ENCODE peak calls at places on chromosomes 13 and 19, in nine cellular contexts. W is stimulated activated CD8-positive, alpha-beta memory T cell treated with anti-CD3 and anti-CD28 coated beads, Interleukin-4, amount 100 ng/mL, for 1 hour; K is stimulated activated CD4-positive, alpha-beta T cell treated with anti-CD3 and anti-CD28 coated beads, Interleukin-4, amount 100 ng/mL, for 48 hours; V is amygdala; N is upper lobe of right lung; L is tibial artery; M is hypothalamus; Q is fibroblast of lung; B is cardiac muscle cell. Y is an unnamed sample.

GRCh38 chr19:1189419-1189818 is 15.4 kb upstream of the SBNO2 start:
- DNase-seq in K (peak), L (no peak), N (no peak), M (no peak), V (no peak), B (no peak), W (no peak), Q (peak), Y (no peak)

GRCh38 chr13:95833713-95834112 is 156.8 kb downstream of the DNAJC3 start:
- DNase-seq in N (no peak), K (no peak), L (no peak), M (no peak), B (no peak), V (no peak), W (no peak), Q (peak), Y (no peak)

GRCh38 chr13:20525144-20525600 is 485 bp downstream of the CRYL1 start:
- DNase-seq in N (peak), M (peak), V (peak), L (peak), W (no peak), K (peak), B (peak), Q (peak), Y (peak)

GRCh38 chr13:19181021-19181620 is 503 bp downstream of the TUBA3C start:
- DNase-seq in B (no peak), W (no peak), Q (no peak), N (no peak), M (no peak), K (no peak), V (no peak), L (no peak), Y (peak)

GRCh38 chr19:5141926-5142724 is 173.2 kb downstream of the KDM4B start:
- DNase-seq in L (no peak), N (no peak), M (no peak), Q (no peak), B (no peak), W (no peak), K (no peak), V (no peak), Y (no peak)

GRCh38 chr13:24650157-24650556 is 30.1 kb upstream of the ATP12A start:
- DNase-seq in V (no peak), N (no peak), W (no peak), M (no peak), Q (peak), B (no peak), K (no peak), L (no peak), Y (no peak)

GRCh38 chr19:37669336-37669963 is 14.2 kb upstream of the ZFP30 start:
- DNase-seq in W (no peak), M (no peak), B (no peak), K (no peak), Q (peak), V (no peak), N (no peak), L (no peak), Y (no peak)

GRCh38 chr19:1955171-1956142 is 14.5 kb downstream of the CSNK1G2 start:
- DNase-seq in B (no peak), L (no peak), Q (no peak), K (no peak), V (no peak), M (no peak), W (no peak), N (no peak), Y (no peak)

GRCh38 chr19:21202865-21203494 is 61.1 kb downstream of the ZNF431 start:
- DNase-seq in N (no peak), M (no peak), V (peak), L (no peak), K (no peak), B (peak), W (no peak), Q (peak), Y (no peak)

GRCh38 chr19:2332341-2333026 is 4.0 kb downstream of the SPPL2B start:
- DNase-seq in Q (no peak), K (no peak), N (no peak), V (no peak), L (no peak), B (no peak), M (no peak), W (no peak), Y (no peak)

GRCh38 chr13:112248406-112248760 is 127.8 kb upstream of the SPACA7 start:
- DNase-seq in M (no peak), W (no peak), L (no peak), V (no peak), B (no peak), K (no peak), N (peak), Q (no peak), Y (no peak)

GRCh38 chr13:73274147-73274546 is 215.3 kb downstream of the KLF5 start:
- DNase-seq in B (no peak), N (no peak), M (no peak), K (no peak), W (no peak), Q (peak), V (no peak), L (no peak), Y (no peak)

GRCh38 chr19:39795001-39795400 is 16.3 kb downstream of the LEUTX start:
- DNase-seq in W (no peak), N (no peak), K (no peak), V (no peak), B (no peak), M (no peak), L (no peak), Q (no peak), Y (no peak)

GRCh38 chr13:77353980-77354379 is 27.1 kb upstream of the MYCBP2 start:
- DNase-seq in N (no peak), M (no peak), Q (no peak), W (no peak), B (no peak), K (no peak), V (no peak), L (no peak), Y (no peak)

GRCh38 chr19:35693835-35694599 is 10.3 kb upstream of the ZBTB32 start:
- DNase-seq in N (peak), W (peak), V (peak), B (peak), L (peak), K (peak), M (peak), Q (peak), Y (peak)

GRCh38 chr19:49552749-49553148 is 24.9 kb downstream of the RCN3 start:
- DNase-seq in W (no peak), L (no peak), M (no peak), K (no peak), Q (no peak), N (no peak), B (no peak), V (no peak), Y (no peak)

GRCh38 chr19:20371911-20372310 is 193.7 kb downstream of the ZNF737 start:
- DNase-seq in L (no peak), N (no peak), W (no peak), Q (no peak), M (no peak), B (no peak), V (no peak), K (no peak), Y (no peak)

GRCh38 chr19:35937345-35938281 is 1.4 kb downstream of the LRFN3 start:
- DNase-seq in N (no peak), L (no peak), M (no peak), B (no peak), V (no peak), W (no peak), K (no peak), Q (no peak), Y (no peak)

GRCh38 chr19:18906605-18907519 is 10.9 kb upstream of the CERS1 start:
- DNase-seq in N (peak), W (no peak), B (no peak), M (peak), V (peak), K (no peak), Q (no peak), L (peak), Y (no peak)

GRCh38 chr13:73937420-73937819 is 196.8 kb downstream of the KLF12 start:
- DNase-seq in B (no peak), L (no peak), Q (peak), W (no peak), M (no peak), V (no peak), N (no peak), K (no peak), Y (no peak)

GRCh38 chr19:16518483-16519229 is 22.5 kb downstream of the C19orf44 start:
- DNase-seq in B (no peak), K (no peak), M (no peak), W (no peak), N (no peak), Q (no peak), L (no peak), V (no peak), Y (no peak)

GRCh38 chr13:71514900-71515598 is 352.0 kb downstream of the DACH1 start:
- DNase-seq in L (no peak), Q (no peak), W (no peak), B (no peak), K (no peak), M (no peak), V (no peak), N (no peak), Y (no peak)

Y was measured in mesothelial cell of epicardium.